ENCODE peak calls at places on chromosome 18, in five cellular contexts. One of them, this sample, is unnamed.

GRCh38 chr18:49959176-49959575 is 145.8 kb upstream of the ACAA2 start:
- DNase-seq in IMR-90: no peak
- DNase-seq in OCI-LY7: no peak
- DNase-seq in heart right ventricle: no peak
- DNase-seq in H1: no peak
- DNase-seq in this sample: no peak

GRCh38 chr18:34631071-34631470 is 79.0 kb upstream of the DTNA start:
- DNase-seq in IMR-90: no peak
- DNase-seq in OCI-LY7: no peak
- DNase-seq in heart right ventricle: no peak
- DNase-seq in H1: no peak
- DNase-seq in this sample: no peak

GRCh38 chr18:70577023-70577420 is 288.2 kb downstream of the SOCS6 start:
- DNase-seq in IMR-90: no peak
- DNase-seq in OCI-LY7: no peak
- DNase-seq in heart right ventricle: no peak
- DNase-seq in H1: no peak
- DNase-seq in this sample: no peak

GRCh38 chr18:79519751-79520472 is 124.2 kb downstream of the NFATC1 start:
- DNase-seq in IMR-90: peak; percentile 38
- DNase-seq in OCI-LY7: peak; percentile 51
- DNase-seq in heart right ventricle: peak; percentile 4
- DNase-seq in H1: no peak
- DNase-seq in this sample: peak; percentile 62

GRCh38 chr18:9849407-9849961 is 36.3 kb upstream of the TXNDC2 start:
- DNase-seq in IMR-90: no peak
- DNase-seq in OCI-LY7: no peak
- DNase-seq in heart right ventricle: peak; percentile 44
- DNase-seq in H1: no peak
- DNase-seq in this sample: peak; percentile 79

GRCh38 chr18:22490429-22490846 is 72.7 kb upstream of the CTAGE1 start:
- DNase-seq in IMR-90: no peak
- DNase-seq in OCI-LY7: no peak
- DNase-seq in heart right ventricle: no peak
- DNase-seq in H1: no peak
- DNase-seq in this sample: no peak

GRCh38 chr18:50469380-50469781 is 90.5 kb upstream of the MAPK4 start:
- DNase-seq in IMR-90: no peak
- DNase-seq in OCI-LY7: no peak
- DNase-seq in heart right ventricle: peak; percentile 53
- DNase-seq in H1: no peak
- DNase-seq in this sample: no peak

GRCh38 chr18:267380-267687 is 513 bp downstream of the THOC1 start:
- DNase-seq in IMR-90: no peak
- DNase-seq in OCI-LY7: peak; percentile 60
- DNase-seq in heart right ventricle: no peak
- DNase-seq in H1: no peak
- DNase-seq in this sample: no peak

GRCh38 chr18:3454365-3455089 is 4.6 kb downstream of the TGIF1 start:
- DNase-seq in IMR-90: peak; percentile 72
- DNase-seq in OCI-LY7: peak; percentile 61
- DNase-seq in heart right ventricle: peak; percentile 56
- DNase-seq in H1: no peak
- DNase-seq in this sample: no peak

GRCh38 chr18:67845035-67845434 is 328.5 kb upstream of the DSEL start:
- DNase-seq in IMR-90: no peak
- DNase-seq in OCI-LY7: no peak
- DNase-seq in heart right ventricle: no peak
- DNase-seq in H1: no peak
- DNase-seq in this sample: no peak

GRCh38 chr18:60556326-60556725 is 183.8 kb upstream of the MC4R start:
- DNase-seq in IMR-90: no peak
- DNase-seq in OCI-LY7: no peak
- DNase-seq in heart right ventricle: no peak
- DNase-seq in H1: no peak
- DNase-seq in this sample: no peak

DNA sequence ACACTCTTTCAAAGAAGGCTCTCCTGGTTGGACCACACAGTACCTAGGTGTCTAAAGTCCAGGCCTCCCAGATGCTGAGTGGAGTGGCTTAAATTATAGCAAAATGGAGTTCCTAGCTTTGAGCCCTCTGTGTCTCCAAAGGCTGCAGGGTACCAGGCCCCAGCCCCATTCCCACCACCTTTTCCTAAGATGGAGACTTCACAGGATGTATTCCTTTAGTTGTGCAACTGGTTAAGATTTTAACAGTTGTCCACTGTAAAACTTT is 4.9 kb downstream of the SMAD7 start:
- DNase-seq in IMR-90: no peak
- DNase-seq in OCI-LY7: no peak
- DNase-seq in heart right ventricle: no peak
- DNase-seq in H1: no peak
- DNase-seq in this sample: no peak
- H3K36me3 ChIP-seq in IMR-90: peaks cover 40% of the 10 kb centered on the region
- H3K36me3 ChIP-seq in OCI-LY7: peaks cover 67% of the 10 kb centered on the region
- H3K36me3 ChIP-seq in heart right ventricle: no peaks in the 10 kb centered on the region
- H3K36me3 ChIP-seq in H1: no peaks in the 10 kb centered on the region
- H3K36me3 ChIP-seq in this sample: peaks cover 21% of the 10 kb centered on the region

GRCh38 chr18:7566244-7566586 is 901 bp upstream of the PTPRM start:
- DNase-seq in IMR-90: no peak
- DNase-seq in OCI-LY7: no peak
- DNase-seq in heart right ventricle: no peak
- DNase-seq in H1: no peak
- DNase-seq in this sample: no peak

GRCh38 chr18:7565677-7566076 is 1.4 kb upstream of the PTPRM start:
- DNase-seq in IMR-90: no peak
- DNase-seq in OCI-LY7: no peak
- DNase-seq in heart right ventricle: no peak
- DNase-seq in H1: no peak
- DNase-seq in this sample: no peak

GRCh38 chr18:7568426-7568825 is 1.3 kb downstream of the PTPRM start:
- DNase-seq in IMR-90: peak; percentile 20
- DNase-seq in OCI-LY7: no peak
- DNase-seq in heart right ventricle: peak; percentile 53
- DNase-seq in H1: no peak
- DNase-seq in this sample: no peak

GRCh38 chr18:7566587-7567486 is at the start of gene PTPRM:
- DNase-seq in IMR-90: peak; percentile 78
- DNase-seq in OCI-LY7: no peak
- DNase-seq in heart right ventricle: peak; percentile 94
- DNase-seq in H1: peak; percentile 75
- DNase-seq in this sample: peak; percentile 93

GRCh38 chr18:7567487-7568425 is 640 bp downstream of the PTPRM start:
- DNase-seq in IMR-90: peak; percentile 64
- DNase-seq in OCI-LY7: no peak
- DNase-seq in heart right ventricle: peak; percentile 43
- DNase-seq in H1: peak; percentile 81
- DNase-seq in this sample: peak; percentile 71
- TF ChIP-seq CTCF in IMR-90: no peak
- TF ChIP-seq CTCF in OCI-LY7: no peak
- TF ChIP-seq CTCF in heart right ventricle: peak; percentile 7
- TF ChIP-seq CTCF in H1: peak; percentile 10
- TF ChIP-seq CTCF in this sample: no peak

GRCh38 chr18:58241877-58242276 is 197.9 kb downstream of the NEDD4L start:
- DNase-seq in IMR-90: peak; percentile 93
- DNase-seq in OCI-LY7: no peak
- DNase-seq in heart right ventricle: no peak
- DNase-seq in H1: no peak
- DNase-seq in this sample: no peak

GRCh38 chr18:58242978-58243377 is 199.0 kb downstream of the NEDD4L start:
- DNase-seq in IMR-90: no peak
- DNase-seq in OCI-LY7: no peak
- DNase-seq in heart right ventricle: no peak
- DNase-seq in H1: no peak
- DNase-seq in this sample: no peak

GRCh38 chr18:58241026-58241679 is 197.1 kb downstream of the NEDD4L start:
- DNase-seq in IMR-90: no peak
- DNase-seq in OCI-LY7: no peak
- DNase-seq in heart right ventricle: no peak
- DNase-seq in H1: no peak
- DNase-seq in this sample: no peak

GRCh38 chr18:58242435-58242834 is 198.4 kb downstream of the NEDD4L start:
- DNase-seq in IMR-90: no peak
- DNase-seq in OCI-LY7: no peak
- DNase-seq in heart right ventricle: no peak
- DNase-seq in H1: no peak
- DNase-seq in this sample: no peak

GRCh38 chr18:58243401-58243800 is 199.4 kb downstream of the NEDD4L start:
- DNase-seq in IMR-90: no peak
- DNase-seq in OCI-LY7: no peak
- DNase-seq in heart right ventricle: no peak
- DNase-seq in H1: no peak
- DNase-seq in this sample: no peak
- H3K4me3 ChIP-seq in IMR-90: no peak overlapping the region
- H3K4me3 ChIP-seq in OCI-LY7: no peak overlapping the region
- H3K4me3 ChIP-seq in heart right ventricle: no peak overlapping the region
- H3K4me3 ChIP-seq in H1: no peak overlapping the region
- H3K4me3 ChIP-seq in this sample: no peak overlapping the region

DNA sequence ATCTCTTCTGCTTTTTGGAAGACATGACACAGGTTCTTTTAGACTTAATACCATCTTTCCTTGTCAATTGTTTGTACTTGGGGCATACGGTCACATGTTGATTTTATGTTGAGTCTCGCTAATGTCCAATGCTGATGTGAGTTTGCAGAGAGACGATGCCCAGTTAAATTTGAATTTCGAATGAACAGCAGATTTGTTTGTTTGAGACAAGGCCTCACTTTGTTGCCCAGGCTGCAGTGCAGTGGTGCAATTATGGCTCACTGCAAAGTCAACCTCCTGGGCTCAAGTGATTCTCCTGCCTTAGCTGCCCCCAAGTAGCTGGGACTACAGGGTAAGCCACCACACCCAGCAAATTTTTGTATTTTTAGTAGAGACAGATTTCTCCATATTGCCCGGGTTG is 473.5 kb downstream of the RIT2 start:
- DNase-seq in IMR-90: no peak
- DNase-seq in OCI-LY7: no peak
- DNase-seq in heart right ventricle: no peak
- DNase-seq in H1: no peak
- DNase-seq in this sample: no peak
- H3K36me3 ChIP-seq in IMR-90: no peaks in the 10 kb centered on the region
- H3K36me3 ChIP-seq in OCI-LY7: no peaks in the 10 kb centered on the region
- H3K36me3 ChIP-seq in heart right ventricle: no peaks in the 10 kb centered on the region
- H3K36me3 ChIP-seq in H1: no peaks in the 10 kb centered on the region
- H3K36me3 ChIP-seq in this sample: no peaks in the 10 kb centered on the region

GRCh38 chr18:6948656-6949055 is 168.9 kb downstream of the LAMA1 start:
- DNase-seq in IMR-90: no peak
- DNase-seq in OCI-LY7: no peak
- DNase-seq in heart right ventricle: no peak
- DNase-seq in H1: no peak
- DNase-seq in this sample: no peak
- TF ChIP-seq CTCF in IMR-90: no peak
- TF ChIP-seq CTCF in OCI-LY7: no peak
- TF ChIP-seq CTCF in heart right ventricle: no peak
- TF ChIP-seq CTCF in H1: no peak
- TF ChIP-seq CTCF in this sample: no peak